ENCODE peak calls at places on chromosome 1, in seven cellular contexts. U is lower lobe of right lung; M is neuronal stem cell; N is OCI-LY7; D is tibial artery; A is CD8-positive, alpha-beta T cell; W is A549. C is an unnamed sample. For H3K9me3, the result is how much of the 10 kb centered on the place peaks cover.

GRCh38 chr1:67889940-67890567 is 56.8 kb upstream of the GNG12 start:
- DNase-seq in N (no peak), A (no peak), D (no peak), M (no peak), U (no peak), W (peak), C (no peak)

GRCh38 chr1:225882699-225883615 is 777 bp upstream of the TMEM63A start:
- DNase-seq in D (peak), A (peak), U (peak), W (peak), N (no peak), M (peak), C (no peak)

GRCh38 chr1:41558761-41559171 is 74.3 kb upstream of the EDN2 start:
- DNase-seq in W (no peak), N (no peak), A (no peak), U (no peak), M (no peak), D (no peak), C (no peak)

GRCh38 chr1:42999308-42999707 is 40.6 kb upstream of the SLC2A1 start:
- DNase-seq in D (no peak), M (no peak), W (no peak), U (no peak), N (no peak), A (no peak), C (no peak)

GRCh38 chr1:15229569-15230170 is 17.4 kb upstream of the FHAD1 start:
- DNase-seq in M (no peak), U (no peak), N (no peak), W (no peak), A (no peak), D (no peak), C (no peak)

GRCh38 chr1:53266038-53266437 is 27.7 kb upstream of the MAGOH start:
- DNase-seq in N (peak), A (no peak), U (no peak), M (no peak), W (no peak), D (no peak), C (no peak)

GRCh38 chr1:46515576-46515975 is 25.9 kb downstream of the DMBX1 start:
- DNase-seq in M (no peak), N (no peak), D (no peak), W (no peak), U (peak), A (no peak), C (no peak)

GRCh38 chr1:50735443-50735842 is 224.6 kb downstream of the FAF1 start:
- DNase-seq in M (no peak), A (no peak), W (peak), N (peak), D (no peak), U (no peak), C (no peak)

GRCh38 chr1:158951956-158952355 is 20.6 kb downstream of the PYHIN1 start:
- DNase-seq in A (no peak), N (peak), M (no peak), D (no peak), U (no peak), W (no peak), C (no peak)

GRCh38 chr1:154970631-154971340 is at the start of gene SHC1:
- DNase-seq in W (peak), M (peak), D (peak), U (peak), A (no peak), N (peak), C (no peak)

GRCh38 chr1:29236743-29236992 is 346 bp downstream of the PTPRU start:
- DNase-seq in U (peak), A (no peak), N (no peak), M (no peak), D (no peak), W (peak), C (no peak)

GRCh38 chr1:207752456-207753132 is 740 bp downstream of the CD46 start:
- DNase-seq in U (peak), W (peak), D (peak), N (peak), A (no peak), M (no peak), C (no peak)

GRCh38 chr1:206477581-206478380 is 7.5 kb downstream of the IKBKE start:
- DNase-seq in N (no peak), W (no peak), U (no peak), M (no peak), D (no peak), A (no peak), C (no peak)

GRCh38 chr1:213622365-213623087 is 365.2 kb upstream of the PROX1 start:
- DNase-seq in A (no peak), U (no peak), N (no peak), W (no peak), M (no peak), D (no peak), C (no peak)

GRCh38 chr1:170520601-170521000 is 11.4 kb upstream of the GORAB start:
- DNase-seq in W (no peak), A (no peak), D (no peak), N (no peak), M (no peak), U (no peak), C (no peak)

GRCh38 chr1:225880210-225880584 is 2.0 kb downstream of the TMEM63A start:
- DNase-seq in D (no peak), M (no peak), A (no peak), W (no peak), U (peak), N (no peak), C (no peak)

GRCh38 chr1:173914366-173914871 is 2.7 kb downstream of the SERPINC1 start:
- DNase-seq in A (no peak), D (no peak), M (no peak), W (peak), N (peak), U (no peak), C (no peak)

GRCh38 chr1:219329606-219330005 is 155.9 kb downstream of the LYPLAL1 start:
- DNase-seq in U (no peak), M (no peak), W (no peak), N (no peak), A (no peak), D (no peak), C (no peak)

GRCh38 chr1:11134352-11135266 is 34.9 kb upstream of the EXOSC10 start:
- DNase-seq in A (no peak), M (no peak), W (no peak), N (no peak), D (peak), U (no peak), C (no peak)

GRCh38 chr1:237556911-237557310 is 333.8 kb downstream of the ZP4 start:
- DNase-seq in W (no peak), U (no peak), N (no peak), D (no peak), A (no peak), M (no peak), C (no peak)

GRCh38 chr1:92623187-92623778 is 136.6 kb upstream of the GFI1 start:
- DNase-seq in W (peak), D (no peak), M (no peak), N (peak), A (no peak), U (no peak), C (no peak)

GRCh38 chr1:84539972-84540371 is 33.6 kb upstream of the GNG5 start:
- DNase-seq in M (no peak), U (no peak), D (no peak), W (peak), A (no peak), N (no peak), C (no peak)

GRCh38 chr1:224733021-224733911 is 117.1 kb downstream of the CNIH3 start:
- DNase-seq in N (no peak), U (no peak), W (no peak), D (no peak), A (no peak), M (no peak), C (no peak)

GRCh38 chr1:109821831-109822745 is 58.4 kb upstream of the EPS8L3 start:
- DNase-seq in U (peak), N (no peak), A (no peak), M (no peak), W (peak), D (peak), C (no peak)

GRCh38 chr1:92768915-92769314 is 16.0 kb downstream of the EVI5 start:
- DNase-seq in A (no peak), U (no peak), N (no peak), M (no peak), W (no peak), D (no peak), C (no peak)

GRCh38 chr1:94798054-94798453 is 22.1 kb upstream of the SLC44A3 start:
- DNase-seq in D (no peak), U (no peak), N (no peak), W (no peak), A (no peak), M (no peak), C (no peak)

GRCh38 chr1:178645157-178645825 is 79.8 kb upstream of the RALGPS2 start:
- DNase-seq in N (no peak), A (no peak), D (no peak), W (no peak), U (no peak), M (peak), C (no peak)

GRCh38 chr1:98557808-98558390 is 103.6 kb upstream of the SNX7 start:
- DNase-seq in D (no peak), U (no peak), N (no peak), M (peak), A (no peak), W (no peak), C (no peak)

GRCh38 chr1:8116892-8117262 is 90.8 kb upstream of the ERRFI1 start:
- DNase-seq in D (peak), M (no peak), N (no peak), W (peak), U (peak), A (no peak), C (no peak)

GRCh38 chr1:84377480-84378095 is 20.7 kb upstream of the DNASE2B start:
- DNase-seq in N (no peak), U (no peak), M (no peak), D (peak), W (no peak), A (no peak), C (no peak)

GRCh38 chr1:12616709-12617373 is 1.2 kb downstream of the DHRS3 start:
- DNase-seq in M (no peak), A (peak), W (no peak), D (no peak), U (peak), N (no peak), C (no peak)

GRCh38 chr1:89681045-89681729 is 48.3 kb downstream of the LRRC8C start:
- DNase-seq in A (no peak), W (no peak), D (no peak), U (no peak), N (peak), M (no peak), C (no peak)

GRCh38 chr1:89687254-89687653 is 54.3 kb downstream of the LRRC8C start:
- DNase-seq in A (no peak), M (no peak), N (no peak), D (no peak), U (no peak), W (no peak), C (no peak)

GRCh38 chr1:89686520-89686919 is 53.6 kb downstream of the LRRC8C start:
- DNase-seq in M (no peak), D (no peak), U (no peak), A (no peak), N (no peak), W (no peak), C (no peak)

GRCh38 chr1:89685461-89685860 is 52.5 kb downstream of the LRRC8C start:
- DNase-seq in N (no peak), D (no peak), W (no peak), M (no peak), A (no peak), U (no peak), C (no peak)

DNA sequence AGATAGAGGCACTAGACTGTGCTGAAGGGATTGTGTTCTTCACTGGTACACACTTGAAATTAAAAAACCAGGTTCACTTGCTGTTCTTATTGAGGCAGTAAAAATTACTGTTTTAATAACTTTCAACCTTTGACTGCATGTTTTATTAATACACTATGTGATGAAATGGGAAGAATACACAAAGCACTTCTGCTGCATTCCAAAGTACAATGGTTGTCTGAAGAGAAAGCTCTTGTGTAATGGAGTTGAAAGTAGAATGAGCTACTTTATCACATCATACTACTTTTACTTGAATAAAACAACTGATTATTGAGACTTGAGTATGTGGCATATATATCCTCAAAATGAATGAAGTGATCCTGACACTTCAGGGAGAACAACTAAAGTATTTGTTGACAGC is 49.7 kb downstream of the LRRC8C start:
- DNase-seq in N (no peak), A (no peak), W (no peak), D (no peak), U (no peak), M (no peak), C (no peak)
- H3K9me3 ChIP-seq in N (under half), A (under half), W (under half), D (under half), U (under half), M (under half), C (under half)

GRCh38 chr1:99970713-99971255 is 988 bp downstream of the SLC35A3 start:
- DNase-seq in W (no peak), N (no peak), A (no peak), U (no peak), M (no peak), D (no peak), C (no peak)

GRCh38 chr1:99969729-99970591 is at the start of gene SLC35A3:
- DNase-seq in U (peak), M (peak), N (peak), W (peak), A (peak), D (peak), C (peak)

GRCh38 chr1:99965646-99966375 is 4.0 kb upstream of the SLC35A3 start:
- DNase-seq in W (no peak), U (no peak), M (no peak), N (no peak), D (no peak), A (no peak), C (no peak)

GRCh38 chr1:99969260-99969728 is 502 bp upstream of the SLC35A3 start:
- DNase-seq in W (peak), A (no peak), M (no peak), D (no peak), U (no peak), N (peak), C (no peak)

GRCh38 chr1:99968214-99968613 is 1.6 kb upstream of the SLC35A3 start:
- DNase-seq in M (no peak), W (no peak), U (no peak), A (no peak), N (no peak), D (no peak), C (no peak)
- H3K27ac ChIP-seq in M (no peak), W (no peak), U (no peak), A (no peak), N (no peak), D (no peak), C (no peak)

DNA sequence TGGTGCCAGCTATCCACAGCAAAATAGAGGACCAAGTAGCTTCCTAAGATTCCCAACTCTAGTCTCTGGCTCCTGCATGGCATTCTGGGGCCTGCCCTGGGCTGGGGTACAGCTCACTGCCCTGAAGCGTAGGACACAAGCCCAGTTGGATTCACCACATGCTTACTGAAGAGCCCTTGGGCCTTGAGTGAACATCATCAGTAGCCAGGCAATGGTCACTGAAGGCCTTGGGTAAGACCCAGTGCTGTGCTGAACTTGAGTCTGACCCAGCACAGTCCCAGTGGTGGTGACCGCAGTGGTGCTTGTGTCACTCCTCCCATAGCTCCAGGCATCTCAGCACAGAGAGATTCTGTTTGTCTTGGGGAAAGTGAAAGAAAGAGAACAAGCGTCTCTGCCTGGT is 7.7 kb upstream of the LCE3A start:
- DNase-seq in D (no peak), N (no peak), U (no peak), W (no peak), M (no peak), A (no peak), C (no peak)
- H3K9me3 ChIP-seq in D (under half), N (under half), U (under half), W (under half), M (under half), A (under half), C (under half)

GRCh38 chr1:184883304-184883815 is 90.9 kb downstream of the NIBAN1 start:
- DNase-seq in U (no peak), A (no peak), D (no peak), N (no peak), W (no peak), M (no peak), C (no peak)
- H3K27ac ChIP-seq in U (no peak), A (no peak), D (peak), N (no peak), W (no peak), M (no peak), C (no peak)

GRCh38 chr1:240086726-240087125 is 5.0 kb upstream of the FMN2 start:
- DNase-seq in M (no peak), A (no peak), U (no peak), D (no peak), W (no peak), N (no peak), C (no peak)
- H3K9me3 ChIP-seq in M (under half), A (under half), U (under half), D (under half), W (under half), N (under half), C (under half)

GRCh38 chr1:19436716-19437476 is 48.4 kb downstream of the CAPZB start:
- DNase-seq in U (peak), W (peak), A (no peak), M (no peak), N (no peak), D (peak), C (no peak)
- H3K27ac ChIP-seq in U (peak), W (peak), A (peak), M (no peak), N (no peak), D (peak), C (peak)

GRCh38 chr1:75035536-75035935 is 98.7 kb upstream of the LHX8 start:
- DNase-seq in N (no peak), A (no peak), W (no peak), D (no peak), U (no peak), M (no peak), C (no peak)

GRCh38 chr1:75034376-75034775 is 99.8 kb upstream of the LHX8 start:
- DNase-seq in N (no peak), M (no peak), W (no peak), U (no peak), D (no peak), A (no peak), C (no peak)
- H3K9me3 ChIP-seq in N (under half), M (under half), W (under half), U (under half), D (under half), A (under half), C (under half)

DNA sequence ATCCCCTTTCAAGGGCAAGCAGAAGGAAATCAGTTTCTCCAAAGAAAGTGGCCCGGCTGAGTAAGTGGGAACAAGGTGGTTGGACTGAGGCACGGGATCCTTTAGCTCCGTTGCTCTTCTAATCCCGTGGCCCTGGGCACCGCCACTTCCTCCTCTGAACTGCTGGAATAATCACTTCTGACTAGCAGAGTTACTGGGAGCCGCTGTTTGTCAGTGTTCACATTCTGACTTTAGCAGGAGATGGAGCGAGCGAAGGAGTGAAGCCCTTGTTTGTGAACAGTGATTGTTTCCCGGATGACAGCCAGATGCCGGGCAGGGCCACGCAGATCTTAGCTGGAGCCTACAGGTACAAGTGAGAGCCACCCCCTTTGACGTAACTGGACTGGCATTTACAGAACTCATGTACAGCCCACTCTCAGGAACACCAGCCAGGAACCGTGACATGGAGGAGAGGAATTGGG is 1.3 kb upstream of the ZNF496 start:
- DNase-seq in U (peak), M (no peak), W (no peak), A (no peak), N (no peak), D (peak), C (no peak)
- H3K27ac ChIP-seq in U (peak), M (no peak), W (peak), A (no peak), N (no peak), D (peak), C (no peak)

GRCh38 chr1:194517567-194517966 is 1331.2 kb upstream of the B3GALT2 start:
- DNase-seq in D (no peak), M (no peak), U (no peak), W (no peak), A (no peak), N (no peak), C (no peak)
- H3K9me3 ChIP-seq in D (under half), M (under half), U (under half), W (under half), A (under half), N (under half), C (under half)

DNA sequence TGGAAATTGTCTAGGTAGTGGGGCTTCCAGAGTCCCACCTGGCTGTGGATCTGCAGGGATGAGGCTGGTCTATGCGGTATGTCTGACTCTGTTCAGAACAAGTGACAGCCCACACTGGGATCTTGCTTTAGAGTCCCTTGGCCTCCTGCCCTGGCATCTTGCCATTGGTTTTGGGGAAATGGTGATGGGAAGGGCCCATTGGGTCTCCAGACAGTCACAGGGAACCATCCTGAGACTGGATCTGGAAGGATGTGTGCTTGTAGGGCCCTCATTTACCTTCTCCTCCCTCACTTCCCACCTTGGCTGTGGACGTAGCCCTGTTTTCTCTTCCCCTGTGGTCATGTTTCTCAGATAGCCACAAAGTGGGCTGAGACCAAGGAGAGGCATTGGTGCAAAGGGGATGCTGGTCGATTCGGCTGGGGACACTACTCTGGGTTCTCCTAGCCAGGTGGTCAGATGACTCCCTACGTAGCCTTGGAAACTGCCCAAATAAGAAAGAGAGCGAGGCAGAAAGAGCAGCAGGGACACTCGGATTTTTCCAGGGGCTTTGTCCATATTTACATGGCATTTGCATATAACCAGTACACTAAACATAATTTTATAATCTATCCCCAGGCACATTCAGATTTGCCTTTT is 15.1 kb downstream of the SOX13 start:
- DNase-seq in A (no peak), U (no peak), M (no peak), N (no peak), W (no peak), D (peak), C (no peak)
- H3K27ac ChIP-seq in A (no peak), U (peak), M (no peak), N (no peak), W (no peak), D (peak), C (no peak)